ENCODE peak calls at places on chromosomes 13 and 19, in seven cellular contexts. X is CD4-positive, alpha-beta memory T cell; I is gastrocnemius medialis; O is left lung; Z is CD4-positive, CD25-positive, alpha-beta regulatory T cell; M is lung; F is cardiac muscle cell. C is an unnamed sample.
A peak's percentile ranks its signal among the peaks of the same experiment; 100 is the strongest.

GRCh38 chr19:4295972-4296771 is 6.0 kb downstream of the TMIGD2 start:
- DNase-seq in F (no peak), X (no peak), M (no peak), Z (no peak), I (no peak), O (no peak), C (no peak)

GRCh38 chr13:25683662-25684370 is 312.0 kb downstream of the ATP8A2 start:
- DNase-seq in O (no peak), X (no peak), F (no peak), Z (no peak), M (no peak), I (no peak), C (no peak)

GRCh38 chr19:17831419-17831888 is 10.1 kb upstream of the INSL3 start:
- DNase-seq in X (no peak), Z (no peak), O (no peak), I (no peak), M (no peak), F (no peak), C (no peak)

GRCh38 chr13:64061649-64062048 is 2646.0 kb upstream of the PCDH20 start:
- DNase-seq in M (no peak), Z (no peak), I (no peak), X (no peak), F (no peak), O (no peak), C (no peak)

GRCh38 chr13:112453207-112453829 is 77.2 kb downstream of the SPACA7 start:
- DNase-seq in F (no peak), M (no peak), X (no peak), O (peak; percentile 71), I (no peak), Z (no peak), C (no peak)

GRCh38 chr13:26042781-26043180 is 9.0 kb downstream of the SHISA2 start:
- DNase-seq in Z (no peak), F (no peak), I (no peak), X (no peak), M (no peak), O (no peak), C (no peak)

GRCh38 chr19:17145546-17146497 is 69.3 kb upstream of the USE1 start:
- DNase-seq in I (no peak), O (no peak), X (no peak), F (no peak), M (no peak), Z (no peak), C (no peak)

GRCh38 chr13:114020750-114021463 is 47.0 kb upstream of the C13orf46 start:
- DNase-seq in I (no peak), O (peak; percentile 69), Z (no peak), F (no peak), X (no peak), M (no peak), C (no peak)

GRCh38 chr19:39325778-39326680 is 5.4 kb upstream of the LRFN1 start:
- DNase-seq in I (no peak), Z (no peak), M (no peak), O (peak; percentile 17), X (no peak), F (no peak), C (no peak)

GRCh38 chr19:39327318-39327717 is 6.7 kb upstream of the LRFN1 start:
- DNase-seq in I (no peak), M (no peak), Z (no peak), F (no peak), O (no peak), X (no peak), C (no peak)

GRCh38 chr19:39329948-39330347 is 5.9 kb downstream of the GMFG start:
- DNase-seq in I (no peak), M (no peak), F (no peak), O (no peak), Z (no peak), X (no peak), C (no peak)

GRCh38 chr19:39324242-39324842 is 3.7 kb upstream of the LRFN1 start:
- DNase-seq in O (peak; percentile 10), I (no peak), F (no peak), M (no peak), X (no peak), Z (no peak), C (no peak)

DNA sequence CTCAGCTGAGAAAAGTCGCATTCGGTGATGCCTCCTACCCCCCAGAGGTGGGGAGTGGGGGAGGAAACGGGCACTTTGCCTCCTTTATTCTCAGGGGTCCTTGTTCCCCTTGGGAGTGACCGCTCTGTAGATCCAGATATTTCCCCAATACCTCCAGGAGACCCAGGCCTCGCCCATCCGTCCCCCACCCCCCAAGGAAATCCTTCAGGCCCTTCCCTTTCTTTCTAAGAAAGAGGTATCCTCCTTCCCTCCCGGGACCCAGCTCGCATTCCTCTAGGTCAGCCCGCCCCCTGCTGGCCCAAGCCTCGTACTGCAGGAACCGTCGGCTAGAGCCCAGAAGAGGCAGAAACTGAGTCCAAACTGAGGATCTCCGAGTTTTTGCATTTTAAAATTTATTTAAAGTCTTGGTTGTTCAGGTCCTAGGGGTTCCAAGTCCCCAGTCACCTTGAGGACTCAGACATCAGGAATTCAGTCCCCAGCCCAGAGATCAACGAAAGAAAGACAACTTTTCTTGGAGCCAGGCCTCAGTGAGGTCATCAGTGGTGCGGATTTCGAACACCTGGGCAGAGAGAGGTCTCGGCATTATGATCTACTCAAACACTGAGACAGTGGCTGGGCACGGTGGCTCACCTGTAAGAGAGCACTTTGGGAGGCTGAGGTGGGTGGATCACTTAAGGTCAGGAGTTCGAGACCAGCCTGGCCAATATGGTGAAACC is 7.5 kb upstream of the LRFN1 start:
- DNase-seq in O (peak; percentile 96), Z (peak; percentile 71), M (peak; percentile 87), X (peak; percentile 77), F (peak; percentile 89), I (peak; percentile 54), C (peak; percentile 47)
- H3K4me1 ChIP-seq in O (peaks cover 65% of the 10 kb centered on the region), Z (peaks cover 42% of the 10 kb centered on the region), M (no peaks in the 10 kb centered on the region), X (peaks cover 64% of the 10 kb centered on the region), F (no peaks in the 10 kb centered on the region), I (no peaks in the 10 kb centered on the region), C (no peaks in the 10 kb centered on the region)

DNA sequence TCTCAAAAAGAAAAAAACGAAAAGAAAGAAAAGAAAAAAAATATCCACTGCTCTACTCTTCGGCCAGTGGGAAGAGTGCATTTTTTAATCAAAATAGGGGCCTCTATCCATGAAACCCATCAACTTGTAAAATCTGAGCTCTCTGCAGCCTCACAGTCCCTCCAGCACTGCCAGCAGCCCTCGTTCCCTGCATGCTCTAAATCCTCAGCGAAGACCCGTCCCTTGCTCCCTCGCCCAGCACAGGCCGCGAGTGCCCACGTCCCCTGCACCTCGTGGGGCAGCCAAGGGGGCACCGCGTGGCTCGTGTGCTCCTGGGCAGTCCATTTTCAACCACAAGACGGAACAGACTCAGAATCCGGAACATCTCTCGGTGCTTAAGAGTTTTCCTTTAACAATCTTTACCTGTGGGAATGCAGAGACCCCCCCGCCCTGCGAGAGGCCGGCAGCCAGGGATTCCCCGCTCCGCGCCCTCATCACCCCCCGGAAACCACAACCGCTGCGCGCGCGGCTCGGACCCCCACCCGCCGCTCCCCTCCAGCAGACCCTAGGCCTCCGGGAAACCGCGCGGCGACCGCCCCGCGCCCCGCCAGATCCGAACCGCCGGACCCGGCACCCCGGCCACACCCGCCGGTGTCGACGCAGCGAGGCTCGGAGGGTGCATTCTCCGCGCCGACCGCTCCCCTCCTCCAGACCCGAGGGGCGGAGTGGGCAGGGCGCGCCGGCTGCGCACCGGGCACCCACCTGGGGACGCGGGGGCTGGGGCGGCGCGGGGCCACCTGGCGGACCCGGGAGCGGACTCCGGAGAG is 624 bp downstream of the ANKRD27 start:
- DNase-seq in Z (no peak), F (no peak), O (peak; percentile 88), I (no peak), X (no peak), M (no peak), C (no peak)
- H3K27ac ChIP-seq in Z (peak overlapping the region; percentile 63), F (no peak overlapping the region), O (peak overlapping the region; percentile 76), I (peak overlapping the region; percentile 94), X (peak overlapping the region; percentile 68), M (peak overlapping the region; percentile 75), C (peak overlapping the region; percentile 52)

GRCh38 chr19:51296331-51297093 is 14.9 kb upstream of the IGLON5 start:
- DNase-seq in M (no peak), F (no peak), I (no peak), Z (no peak), O (no peak), X (no peak), C (no peak)

GRCh38 chr19:51297406-51297805 is 14.0 kb upstream of the IGLON5 start:
- DNase-seq in X (no peak), F (no peak), M (no peak), Z (no peak), O (no peak), I (no peak), C (no peak)

GRCh38 chr19:51295382-51296126 is 15.9 kb upstream of the IGLON5 start:
- DNase-seq in M (no peak), Z (no peak), F (no peak), O (peak; percentile 63), I (no peak), X (no peak), C (no peak)

GRCh38 chr19:51305479-51305878 is 6.0 kb upstream of the IGLON5 start:
- DNase-seq in M (no peak), Z (no peak), I (no peak), O (no peak), F (no peak), X (no peak), C (no peak)

DNA sequence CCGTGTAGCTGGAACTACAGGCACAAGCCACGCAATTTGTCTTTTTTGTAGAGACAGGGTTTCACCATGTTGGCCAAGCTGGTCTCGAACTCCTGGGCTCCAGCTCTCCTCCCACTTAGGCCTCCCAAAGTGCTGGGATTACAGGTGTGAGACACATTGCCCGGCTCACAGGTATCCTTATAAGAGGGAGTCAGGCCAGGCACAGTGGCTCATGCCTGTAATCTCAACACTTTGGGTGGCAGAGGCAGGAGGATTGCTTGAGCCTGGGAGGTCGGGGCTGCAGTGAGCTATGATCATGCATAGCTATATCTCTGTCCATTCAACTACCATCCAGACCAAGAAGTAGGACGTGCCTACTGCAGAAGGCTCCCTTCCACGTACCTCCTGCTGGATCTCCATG is 10.2 kb upstream of the IGLON5 start:
- DNase-seq in Z (no peak), X (no peak), I (no peak), F (no peak), M (no peak), O (no peak), C (no peak)
- H3K4me1 ChIP-seq in Z (no peaks in the 10 kb centered on the region), X (no peaks in the 10 kb centered on the region), I (no peaks in the 10 kb centered on the region), F (no peaks in the 10 kb centered on the region), M (no peaks in the 10 kb centered on the region), O (no peaks in the 10 kb centered on the region), C (no peaks in the 10 kb centered on the region)

GRCh38 chr13:48398450-48399095 is 14.3 kb downstream of the LPAR6 start:
- DNase-seq in F (no peak), Z (no peak), X (no peak), I (no peak), M (no peak), O (no peak), C (peak; percentile 23)

GRCh38 chr13:48400820-48401219 is 12.1 kb downstream of the LPAR6 start:
- DNase-seq in F (no peak), X (peak; percentile 33), I (no peak), M (no peak), Z (peak; percentile 28), O (no peak), C (peak; percentile 91)

GRCh38 chr13:48401480-48401879 is 11.4 kb downstream of the LPAR6 start:
- DNase-seq in M (no peak), Z (peak; percentile 32), F (no peak), I (no peak), O (no peak), X (peak; percentile 23), C (no peak)

GRCh38 chr13:48402325-48402962 is 10.5 kb downstream of the LPAR6 start:
- DNase-seq in M (no peak), F (no peak), I (no peak), O (no peak), Z (no peak), X (no peak), C (peak; percentile 17)

DNA sequence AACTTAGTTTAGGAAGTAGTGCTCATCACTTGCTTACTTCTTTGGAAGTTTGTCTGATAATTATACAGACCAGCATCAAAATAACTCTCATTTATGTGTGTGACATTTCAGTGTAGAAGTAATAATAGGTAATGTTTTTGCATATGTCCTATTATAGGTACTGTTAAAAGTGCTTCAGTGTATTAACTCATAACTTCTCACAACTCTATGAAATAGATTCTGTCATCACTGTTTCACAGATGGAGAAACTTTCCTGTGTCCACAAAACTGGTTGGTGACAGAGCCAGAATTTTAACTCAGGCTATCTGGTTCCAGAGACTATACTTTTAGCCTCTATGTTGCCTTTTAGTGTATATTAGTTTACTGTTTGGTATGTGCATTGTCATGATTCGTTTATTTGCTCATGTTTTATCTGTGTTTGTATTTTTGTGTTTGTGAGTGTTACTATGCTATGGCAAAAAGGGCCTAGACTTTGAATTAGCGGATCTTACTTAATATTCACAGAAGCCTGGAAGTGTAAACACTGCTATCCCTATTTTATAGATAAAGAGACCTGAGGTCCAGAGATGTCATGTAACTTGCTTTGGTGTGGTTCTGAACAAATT is 12.7 kb downstream of the LPAR6 start:
- DNase-seq in M (no peak), I (no peak), Z (no peak), F (no peak), X (no peak), O (no peak), C (peak; percentile 13)
- H3K27ac ChIP-seq in M (no peak overlapping the region), I (peak overlapping the region; percentile 70), Z (peak overlapping the region; percentile 83), F (peak overlapping the region; percentile 5), X (peak overlapping the region; percentile 18), O (peak overlapping the region; percentile 48), C (peak overlapping the region; percentile 97)

C was measured in mammary epithelial cell.